ENCODE peak calls at places on chromosomes 2 and 18, in four cellular contexts. One of them, this sample, is unnamed.

GRCh38 chr2:235494716-235495372 is 1.0 kb downstream of the AGAP1 start:
- DNase-seq in CD4-positive, alpha-beta T cell: no peak
- DNase-seq in effector memory CD4-positive, alpha-beta T cell: no peak
- DNase-seq in T-helper 9 cell: no peak
- DNase-seq in this sample: no peak

GRCh38 chr2:56239437-56239836 is 55.6 kb downstream of the CCDC85A start:
- DNase-seq in effector memory CD4-positive, alpha-beta T cell: no peak
- DNase-seq in CD4-positive, alpha-beta T cell: no peak
- DNase-seq in T-helper 9 cell: no peak
- DNase-seq in this sample: no peak

GRCh38 chr2:188181035-188181434 is 110.6 kb upstream of the GULP1 start:
- DNase-seq in CD4-positive, alpha-beta T cell: no peak
- DNase-seq in effector memory CD4-positive, alpha-beta T cell: no peak
- DNase-seq in T-helper 9 cell: no peak
- DNase-seq in this sample: no peak

GRCh38 chr2:55010149-55010591 is 40.1 kb downstream of the RTN4 start:
- DNase-seq in CD4-positive, alpha-beta T cell: peak
- DNase-seq in T-helper 9 cell: peak
- DNase-seq in effector memory CD4-positive, alpha-beta T cell: peak
- DNase-seq in this sample: no peak

GRCh38 chr2:71126957-71127356 is 3.1 kb downstream of the MCEE start:
- DNase-seq in CD4-positive, alpha-beta T cell: no peak
- DNase-seq in effector memory CD4-positive, alpha-beta T cell: no peak
- DNase-seq in T-helper 9 cell: no peak
- DNase-seq in this sample: no peak

GRCh38 chr2:85160946-85161625 is 27.9 kb downstream of the TCF7L1 start:
- DNase-seq in T-helper 9 cell: no peak
- DNase-seq in CD4-positive, alpha-beta T cell: no peak
- DNase-seq in effector memory CD4-positive, alpha-beta T cell: no peak
- DNase-seq in this sample: no peak

GRCh38 chr2:160657206-160657605 is 163.6 kb upstream of the RBMS1 start:
- DNase-seq in T-helper 9 cell: no peak
- DNase-seq in effector memory CD4-positive, alpha-beta T cell: no peak
- DNase-seq in CD4-positive, alpha-beta T cell: no peak
- DNase-seq in this sample: no peak

GRCh38 chr18:2913398-2914005 is 66.7 kb downstream of the EMILIN2 start:
- DNase-seq in CD4-positive, alpha-beta T cell: no peak
- DNase-seq in effector memory CD4-positive, alpha-beta T cell: no peak
- DNase-seq in T-helper 9 cell: no peak
- DNase-seq in this sample: no peak

GRCh38 chr2:211391206-211391605 is 834.8 kb downstream of the CPS1 start:
- DNase-seq in effector memory CD4-positive, alpha-beta T cell: no peak
- DNase-seq in T-helper 9 cell: no peak
- DNase-seq in CD4-positive, alpha-beta T cell: no peak
- DNase-seq in this sample: no peak

GRCh38 chr2:71974846-71975245 is 172.8 kb downstream of the CYP26B1 start:
- DNase-seq in T-helper 9 cell: no peak
- DNase-seq in CD4-positive, alpha-beta T cell: no peak
- DNase-seq in effector memory CD4-positive, alpha-beta T cell: no peak
- DNase-seq in this sample: no peak

GRCh38 chr2:241724975-241725870 is 9.2 kb upstream of the D2HGDH start:
- DNase-seq in T-helper 9 cell: no peak
- DNase-seq in effector memory CD4-positive, alpha-beta T cell: no peak
- DNase-seq in CD4-positive, alpha-beta T cell: no peak
- DNase-seq in this sample: no peak

GRCh38 chr2:169131587-169132512 is 62.5 kb downstream of the DHRS9 start:
- DNase-seq in T-helper 9 cell: no peak
- DNase-seq in effector memory CD4-positive, alpha-beta T cell: no peak
- DNase-seq in CD4-positive, alpha-beta T cell: no peak
- DNase-seq in this sample: no peak

GRCh38 chr2:81481994-81482368 is 1177.4 kb upstream of the LRRTM1 start:
- DNase-seq in T-helper 9 cell: no peak
- DNase-seq in CD4-positive, alpha-beta T cell: no peak
- DNase-seq in effector memory CD4-positive, alpha-beta T cell: no peak
- DNase-seq in this sample: no peak

GRCh38 chr2:230542751-230543150 is 126.8 kb downstream of the SP100 start:
- DNase-seq in CD4-positive, alpha-beta T cell: no peak
- DNase-seq in effector memory CD4-positive, alpha-beta T cell: no peak
- DNase-seq in T-helper 9 cell: no peak
- DNase-seq in this sample: no peak